ENCODE peak calls at places on chromosomes 2 and 18, in four cellular contexts. M, I, O and T are unnamed samples.

GRCh38 chr18:76721207-76721996 is 101.0 kb upstream of the ZNF236 start:
- DNase-seq in M (no peak), I (no peak), O (no peak), T (no peak)

GRCh38 chr2:174158003-174158402 is 90.3 kb downstream of the OLA1 start:
- DNase-seq in M (peak; percentile 75), I (no peak), O (peak; percentile 57), T (no peak)

GRCh38 chr2:146602856-146603255 is 1242.0 kb upstream of the ACVR2A start:
- DNase-seq in M (no peak), I (no peak), O (peak; percentile 63), T (no peak)

GRCh38 chr18:34801769-34802168 is 91.7 kb downstream of the DTNA start:
- DNase-seq in M (no peak), I (no peak), O (peak; percentile 78), T (no peak)

GRCh38 chr2:88831792-88832248 is 140.3 kb downstream of the RPIA start:
- DNase-seq in M (peak; percentile 66), I (peak; percentile 45), O (peak; percentile 9), T (no peak)

GRCh38 chr2:127857494-127857818 is 499 bp downstream of the POLR2D start:
- DNase-seq in M (peak; percentile 30), I (no peak), O (peak; percentile 4), T (no peak)

GRCh38 chr2:220465700-220466099 is 838.3 kb downstream of the SLC4A3 start:
- DNase-seq in M (no peak), I (no peak), O (no peak), T (no peak)

GRCh38 chr2:143600136-143600535 is 470.9 kb downstream of the ARHGAP15 start:
- DNase-seq in M (no peak), I (no peak), O (no peak), T (no peak)

GRCh38 chr2:10664652-10665051 is 25.1 kb downstream of the NOL10 start:
- DNase-seq in M (no peak), I (no peak), O (no peak), T (no peak)

GRCh38 chr2:179948058-179948457 is 59.0 kb downstream of the CWC22 start:
- DNase-seq in M (no peak), I (no peak), O (no peak), T (no peak)

GRCh38 chr2:56361844-56362243 is 178.1 kb downstream of the CCDC85A start:
- DNase-seq in M (no peak), I (no peak), O (no peak), T (no peak)

GRCh38 chr18:70998490-70998889 is 709.6 kb downstream of the SOCS6 start:
- DNase-seq in M (peak; percentile 6), I (no peak), O (peak; percentile 6), T (no peak)

GRCh38 chr2:62844311-62845090 is 139.0 kb downstream of the EHBP1 start:
- DNase-seq in M (no peak), I (no peak), O (no peak), T (no peak)

GRCh38 chr18:46169464-46169941 is 65.3 kb downstream of the HAUS1 start:
- DNase-seq in M (peak; percentile 38), I (no peak), O (peak; percentile 67), T (no peak)

GRCh38 chr2:69223759-69224494 is 163.1 kb downstream of the GFPT1 start:
- DNase-seq in M (no peak), I (no peak), O (no peak), T (no peak)

GRCh38 chr2:23534756-23535155 is 149.8 kb downstream of the KLHL29 start:
- DNase-seq in M (no peak), I (no peak), O (no peak), T (no peak)

GRCh38 chr18:57833441-57834101 is 30.5 kb upstream of the ATP8B1 start:
- DNase-seq in M (no peak), I (no peak), O (peak; percentile 29), T (no peak)

GRCh38 chr2:51324028-51324427 is 292.1 kb upstream of the NRXN1 start:
- DNase-seq in M (no peak), I (no peak), O (no peak), T (no peak)

GRCh38 chr18:76524900-76525698 is 30.1 kb upstream of the ZNF516 start:
- DNase-seq in M (peak; percentile 36), I (no peak), O (peak; percentile 85), T (no peak)

GRCh38 chr18:13019301-13019700 is 28.1 kb downstream of the CEP192 start:
- DNase-seq in M (no peak), I (no peak), O (no peak), T (no peak)

GRCh38 chr2:233063269-233063975 is 3.3 kb downstream of the INPP5D start:
- DNase-seq in M (no peak), I (no peak), O (no peak), T (no peak)

GRCh38 chr18:12278765-12279682 is 24.9 kb downstream of the CIDEA start:
- DNase-seq in M (no peak), I (peak; percentile 89), O (peak; percentile 97), T (no peak)

GRCh38 chr18:11260963-11261441 is 111.6 kb upstream of the PIEZO2 start:
- DNase-seq in M (no peak), I (no peak), O (no peak), T (no peak)

GRCh38 chr2:109438773-109439191 is 175.0 kb downstream of the SEPTIN10 start:
- DNase-seq in M (peak; percentile 12), I (peak; percentile 44), O (peak; percentile 80), T (no peak)

GRCh38 chr2:137220438-137220998 is 455.2 kb downstream of the THSD7B start:
- DNase-seq in M (no peak), I (no peak), O (peak; percentile 43), T (peak; percentile 25)

GRCh38 chr2:46811379-46812310 is 104.0 kb downstream of the MCFD2 start:
- DNase-seq in M (no peak), I (no peak), O (no peak), T (no peak)

GRCh38 chr2:223041527-223042109 is 10.4 kb upstream of the KCNE4 start:
- DNase-seq in M (peak; percentile 93), I (peak; percentile 86), O (peak; percentile 96), T (no peak)

GRCh38 chr2:231170058-231170457 is 28.4 kb upstream of the ARMC9 start:
- DNase-seq in M (no peak), I (no peak), O (no peak), T (no peak)

GRCh38 chr2:37599688-37600525 is 71.5 kb downstream of the CDC42EP3 start:
- DNase-seq in M (no peak), I (no peak), O (no peak), T (no peak)

DNA sequence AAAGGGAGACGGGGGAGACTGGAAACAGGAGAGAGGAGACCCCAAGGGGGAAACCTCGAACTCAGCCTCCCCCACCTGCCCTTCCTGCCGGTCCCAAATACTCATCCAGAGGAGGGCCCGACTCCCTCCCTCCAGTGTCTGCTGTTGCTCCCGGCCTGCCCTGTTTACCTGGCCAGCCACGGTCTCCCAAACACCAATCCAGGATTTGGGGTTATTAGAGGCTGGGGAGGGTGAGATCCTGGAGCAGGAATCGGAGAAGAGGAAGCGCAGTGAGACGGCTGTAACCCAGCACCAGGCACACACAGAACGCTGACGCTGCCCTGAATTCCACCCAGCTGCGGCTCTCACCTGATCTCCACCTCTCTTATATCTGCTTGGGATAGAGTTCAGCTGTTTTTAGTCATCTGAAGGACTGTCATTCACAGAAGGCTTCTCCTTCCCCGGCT is 213.0 kb downstream of the TNS1 start:
- DNase-seq in M (no peak), I (no peak), O (no peak), T (no peak)
- H3K4me3 ChIP-seq in M (no peak overlapping the region), I (no peak overlapping the region), O (no peak overlapping the region), T (no peak overlapping the region)

DNA sequence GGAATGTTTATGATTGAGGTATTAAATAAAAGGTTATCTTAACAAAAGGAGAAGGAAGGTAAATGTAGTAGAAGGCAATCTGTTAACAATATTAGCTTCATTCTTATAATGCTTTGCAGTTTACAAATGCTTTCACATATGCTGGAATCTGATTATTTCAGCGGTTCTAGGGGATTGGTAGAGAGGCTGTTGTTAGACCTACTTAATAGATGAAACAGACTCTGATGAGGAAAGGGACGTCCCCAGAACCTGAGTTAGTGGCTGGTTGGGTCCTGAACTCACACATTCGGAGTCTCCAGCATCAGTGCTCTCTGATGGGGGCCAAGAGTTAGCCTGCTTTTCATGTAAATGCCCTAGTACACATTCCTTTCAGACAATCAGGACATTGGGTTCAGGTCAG is 102.9 kb downstream of the GPD2 start:
- DNase-seq in M (no peak), I (no peak), O (no peak), T (no peak)
- H3K9me3 ChIP-seq in M (no peaks in the 10 kb centered on the region), I (no peaks in the 10 kb centered on the region), O (no peaks in the 10 kb centered on the region), T (no peaks in the 10 kb centered on the region)

GRCh38 chr2:227816507-227817274 is 3.0 kb downstream of the CCL20 start:
- DNase-seq in M (peak; percentile 31), I (no peak), O (peak; percentile 71), T (no peak)

GRCh38 chr2:227818569-227819397 is 5.1 kb downstream of the CCL20 start:
- DNase-seq in M (peak; percentile 96), I (peak; percentile 78), O (no peak), T (no peak)

GRCh38 chr2:227819398-227819697 is 5.7 kb downstream of the CCL20 start:
- DNase-seq in M (no peak), I (no peak), O (no peak), T (no peak)

GRCh38 chr2:227817940-227818568 is 4.4 kb downstream of the CCL20 start:
- DNase-seq in M (peak; percentile 99), I (peak; percentile 95), O (peak; percentile 100), T (peak; percentile 100)

GRCh38 chr2:227817336-227817735 is 3.7 kb downstream of the CCL20 start:
- DNase-seq in M (no peak), I (no peak), O (no peak), T (no peak)
- H3K4me3 ChIP-seq in M (peak overlapping the region; percentile 45), I (no peak overlapping the region), O (no peak overlapping the region), T (peak overlapping the region; percentile 35)

GRCh38 chr2:173138962-173139361 is 63.3 kb downstream of the MAP3K20 start:
- DNase-seq in M (no peak), I (no peak), O (no peak), T (no peak)
- H3K9me3 ChIP-seq in M (peaks cover 20% of the 10 kb centered on the region), I (no peaks in the 10 kb centered on the region), O (no peaks in the 10 kb centered on the region), T (peaks cover 2% of the 10 kb centered on the region)

GRCh38 chr18:49846718-49847470 is 33.6 kb upstream of the ACAA2 start:
- DNase-seq in M (no peak), I (no peak), O (no peak), T (no peak)

GRCh38 chr18:49847524-49847923 is 34.2 kb upstream of the ACAA2 start:
- DNase-seq in M (no peak), I (no peak), O (no peak), T (no peak)

GRCh38 chr18:49846263-49846662 is 32.9 kb upstream of the ACAA2 start:
- DNase-seq in M (no peak), I (no peak), O (peak; percentile 60), T (no peak)

GRCh38 chr18:49849331-49850217 is 36.2 kb upstream of the ACAA2 start:
- DNase-seq in M (peak; percentile 87), I (peak; percentile 49), O (peak; percentile 87), T (peak; percentile 98)

DNA sequence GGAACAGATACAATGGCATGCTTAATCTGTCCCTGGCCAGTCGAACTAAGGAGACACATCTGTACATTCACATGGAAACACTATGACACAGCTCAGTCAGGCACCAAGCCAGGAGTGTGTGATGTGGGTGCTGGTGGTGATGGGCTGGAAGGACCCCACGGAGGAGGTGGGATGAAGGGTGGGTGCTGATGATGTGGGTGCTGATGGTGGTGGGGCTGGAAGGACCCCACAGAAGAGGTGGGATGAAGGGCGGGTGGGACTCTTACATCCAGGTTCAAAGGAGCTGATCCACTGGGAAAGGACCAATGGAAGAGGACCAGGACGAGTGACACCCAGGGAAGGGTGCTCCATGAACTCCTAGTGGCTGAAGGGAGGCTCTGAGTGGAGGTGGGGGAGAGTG is 34.8 kb upstream of the ACAA2 start:
- DNase-seq in M (no peak), I (no peak), O (no peak), T (no peak)
- H3K4me3 ChIP-seq in M (no peak overlapping the region), I (no peak overlapping the region), O (no peak overlapping the region), T (no peak overlapping the region)